ENCODE peak calls at places on chromosomes 13 and 19, in four cellular contexts. T is HepG2, X is DND-41, D is cardiac muscle cell. I is an unnamed sample.

GRCh38 chr13:106617561-106617960 is 49.6 kb upstream of the ARGLU1 start:
- DNase-seq in T (no peak), X (no peak), D (no peak), I (no peak)

GRCh38 chr19:48059331-48059730 is 15.5 kb upstream of the CABP5 start:
- DNase-seq in T (peak), X (no peak), D (no peak), I (no peak)

GRCh38 chr13:95438297-95438696 is 114.2 kb upstream of the CLDN10 start:
- DNase-seq in T (no peak), X (no peak), D (no peak), I (no peak)

GRCh38 chr13:39893808-39894207 is 238.3 kb downstream of the COG6 start:
- DNase-seq in T (no peak), X (no peak), D (no peak), I (no peak)

GRCh38 chr13:109974354-109974753 is 188.0 kb upstream of the IRS2 start:
- DNase-seq in T (no peak), X (no peak), D (no peak), I (no peak)

GRCh38 chr19:22326219-22326618 is 40.0 kb downstream of the ZNF729 start:
- DNase-seq in T (no peak), X (no peak), D (no peak), I (no peak)

GRCh38 chr19:17303940-17304267 is 679 bp upstream of the ABHD8 start:
- DNase-seq in T (no peak), X (no peak), D (no peak), I (no peak)

GRCh38 chr19:35059006-35059798 is 17.7 kb downstream of the HPN start:
- DNase-seq in T (no peak), X (no peak), D (no peak), I (no peak)

GRCh38 chr13:75492389-75492788 is 10.4 kb upstream of the TBC1D4 start:
- DNase-seq in T (no peak), X (no peak), D (no peak), I (no peak)

GRCh38 chr19:1009043-1009975 is 9.1 kb downstream of the GRIN3B start:
- DNase-seq in T (no peak), X (no peak), D (no peak), I (no peak)

GRCh38 chr19:8577247-8577646 is at the start of gene MYO1F:
- DNase-seq in T (no peak), X (no peak), D (no peak), I (peak)

GRCh38 chr13:30905932-30906383 is at the start of gene MEDAG:
- DNase-seq in T (no peak), X (no peak), D (no peak), I (no peak)

GRCh38 chr13:44148159-44148929 is 225.3 kb upstream of the SERP2 start:
- DNase-seq in T (no peak), X (no peak), D (no peak), I (no peak)

GRCh38 chr19:18833849-18834643 is 2.3 kb downstream of the UPF1 start:
- DNase-seq in T (peak), X (no peak), D (no peak), I (no peak)

GRCh38 chr19:57620673-57621348 is 6.8 kb downstream of the ZNF134 start:
- DNase-seq in T (no peak), X (no peak), D (no peak), I (no peak)

GRCh38 chr13:50161052-50161451 is 145.8 kb downstream of the KCNRG start:
- DNase-seq in T (peak), X (no peak), D (no peak), I (no peak)

GRCh38 chr13:60032836-60033235 is 130.9 kb downstream of the DIAPH3 start:
- DNase-seq in T (no peak), X (no peak), D (no peak), I (no peak)

GRCh38 chr19:20039203-20039723 is at the start of gene ZNF682:
- DNase-seq in T (peak), X (peak), D (peak), I (peak)

GRCh38 chr19:40692212-40692551 is 1.7 kb upstream of the NUMBL start:
- DNase-seq in T (no peak), X (no peak), D (no peak), I (no peak)

GRCh38 chr13:110722971-110723370 is 9.5 kb downstream of the ING1 start:
- DNase-seq in T (no peak), X (no peak), D (no peak), I (no peak)

GRCh38 chr19:48381178-48381950 is 10.0 kb downstream of the KDELR1 start:
- DNase-seq in T (no peak), X (no peak), D (no peak), I (no peak)

GRCh38 chr19:289651-290538 is 1.3 kb downstream of the PLPP2 start:
- DNase-seq in T (peak), X (no peak), D (no peak), I (peak)

GRCh38 chr19:17292301-17293074 is 10.7 kb downstream of the ABHD8 start:
- DNase-seq in T (peak), X (peak), D (peak), I (peak)

GRCh38 chr19:36577271-36577996 is 4.3 kb upstream of the ZNF529 start:
- DNase-seq in T (no peak), X (no peak), D (no peak), I (no peak)

GRCh38 chr13:21476893-21477472 is 17.9 kb upstream of the ZDHHC20 start:
- DNase-seq in T (peak), X (peak), D (peak), I (peak)

GRCh38 chr13:74644239-74644638 is 510.0 kb upstream of the KLF12 start:
- DNase-seq in T (no peak), X (no peak), D (no peak), I (no peak)

GRCh38 chr13:90105276-90105675 is 1242.2 kb upstream of the MIR17HG start:
- DNase-seq in T (no peak), X (no peak), D (no peak), I (no peak)

GRCh38 chr19:49590071-49590970 is 661 bp upstream of the PRR12 start:
- DNase-seq in T (peak), X (peak), D (peak), I (peak)

GRCh38 chr19:45852941-45853340 is 10.0 kb downstream of the SYMPK start:
- DNase-seq in T (no peak), X (no peak), D (no peak), I (no peak)

GRCh38 chr13:100245099-100245498 is 156.2 kb downstream of the PCCA start:
- DNase-seq in T (no peak), X (no peak), D (no peak), I (no peak)

GRCh38 chr13:100244431-100244830 is 155.5 kb downstream of the PCCA start:
- DNase-seq in T (no peak), X (no peak), D (no peak), I (no peak)

GRCh38 chr13:100234524-100235136 is 145.7 kb downstream of the PCCA start:
- DNase-seq in T (peak), X (no peak), D (no peak), I (no peak)

GRCh38 chr13:100235311-100235901 is 146.5 kb downstream of the PCCA start:
- DNase-seq in T (peak), X (no peak), D (peak), I (no peak)

GRCh38 chr13:100240109-100240779 is 151.4 kb downstream of the PCCA start:
- DNase-seq in T (no peak), X (no peak), D (no peak), I (no peak)
- H3K27ac ChIP-seq in T (no peak), X (no peak), D (no peak), I (no peak)

GRCh38 chr19:10815007-10815531 is 20.9 kb downstream of the TMED1 start:
- DNase-seq in T (no peak), X (no peak), D (no peak), I (no peak)
- H3K27ac ChIP-seq in T (no peak), X (no peak), D (no peak), I (no peak)

GRCh38 chr19:2328401-2329161 is at the start of the genes LSM7 and SPPL2B:
- DNase-seq in T (peak), X (peak), D (peak), I (peak)

GRCh38 chr19:2330255-2330631 is 1.8 kb downstream of the SPPL2B start:
- DNase-seq in T (no peak), X (no peak), D (no peak), I (no peak)

GRCh38 chr19:2329528-2329927 is 1.0 kb downstream of the SPPL2B start:
- DNase-seq in T (no peak), X (no peak), D (no peak), I (no peak)

GRCh38 chr19:2327773-2328400 is 499 bp downstream of the LSM7 start:
- DNase-seq in T (peak), X (peak), D (no peak), I (peak)

DNA sequence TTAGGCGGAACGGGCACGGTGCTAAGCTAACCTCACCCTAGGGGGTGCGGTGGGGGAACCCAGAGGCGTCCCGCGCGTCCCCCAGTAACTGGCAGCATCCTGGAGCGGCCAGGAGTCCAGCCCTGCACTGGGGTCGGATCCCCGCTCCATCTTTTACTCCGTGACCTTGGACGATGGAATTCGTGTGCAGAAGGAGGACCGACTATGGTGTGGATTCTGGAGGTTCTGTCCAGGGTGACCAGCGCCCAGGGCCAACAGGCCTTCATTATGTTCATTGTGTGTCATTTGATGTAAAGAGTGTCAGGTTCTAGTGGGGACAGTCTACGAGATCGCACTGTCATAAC is 650 bp downstream of the SPPL2B start:
- DNase-seq in T (no peak), X (no peak), D (no peak), I (no peak)
- H3K27ac ChIP-seq in T (peak), X (peak), D (peak), I (peak)

GRCh38 chr13:113083402-113084061 is 22.1 kb upstream of the F7 start:
- DNase-seq in T (no peak), X (no peak), D (no peak), I (no peak)
- H3K27ac ChIP-seq in T (no peak), X (no peak), D (no peak), I (no peak)

DNA sequence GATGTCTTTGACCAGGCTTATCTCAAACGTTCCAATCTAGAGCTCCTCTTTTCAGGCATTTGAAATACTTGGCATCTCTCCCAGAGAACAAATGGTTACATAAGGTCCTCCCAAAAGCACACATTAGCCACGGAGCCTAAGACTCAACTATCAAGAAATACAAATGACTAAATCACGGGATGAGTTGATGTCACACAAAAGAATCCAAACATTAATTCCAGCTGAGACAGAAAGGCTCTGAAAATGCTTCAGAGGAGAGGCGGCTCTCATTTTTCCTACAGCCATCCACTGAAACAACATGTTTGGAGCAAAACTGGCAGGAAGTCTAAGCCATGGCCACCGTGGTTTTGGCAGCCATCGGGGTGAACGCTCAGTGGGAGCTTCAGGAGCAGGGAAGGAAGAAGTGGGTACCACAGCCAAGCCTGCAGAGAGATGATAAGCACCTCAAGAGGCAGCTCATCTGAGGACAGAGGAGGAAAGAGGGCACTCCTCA is 122.5 kb downstream of the STK24 start:
- DNase-seq in T (peak), X (no peak), D (peak), I (no peak)
- H3K27ac ChIP-seq in T (no peak), X (no peak), D (no peak), I (no peak)